ENCODE peak calls at places on chromosomes 11 and 22, in four cellular contexts. X is tibial nerve, Z is A549, I is suprapubic skin. P is an unnamed sample.

GRCh38 chr22:19708323-19709011 is 5.8 kb upstream of the SEPTIN5 start:
- DNase-seq in X (no peak), I (peak; percentile 52), Z (no peak), P (peak; percentile 61)

GRCh38 chr11:14124886-14125285 is 162.4 kb downstream of the SPON1 start:
- DNase-seq in X (no peak), Z (no peak), I (no peak), P (no peak)

GRCh38 chr22:28829358-28830181 is 29.2 kb upstream of the XBP1 start:
- DNase-seq in X (peak; percentile 91), I (peak; percentile 79), Z (peak; percentile 41), P (peak; percentile 89)

GRCh38 chr22:19235874-19236273 is 55.6 kb downstream of the CLTCL1 start:
- DNase-seq in X (no peak), Z (no peak), I (no peak), P (no peak)

GRCh38 chr11:86660011-86660595 is 12.3 kb downstream of the ME3 start:
- DNase-seq in X (no peak), Z (no peak), I (no peak), P (no peak)

GRCh38 chr22:47593911-47594311 is 831.5 kb downstream of the TBC1D22A start:
- DNase-seq in X (no peak), Z (no peak), I (no peak), P (peak; percentile 45)

GRCh38 chr11:122180435-122180834 is 64.4 kb upstream of the BLID start:
- DNase-seq in I (no peak), Z (no peak), X (no peak), P (no peak)

GRCh38 chr11:63708764-63709163 is 27.5 kb downstream of the RTN3 start:
- DNase-seq in I (no peak), Z (no peak), X (no peak), P (no peak)

GRCh38 chr22:22823126-22823804 is 64.4 kb upstream of the IGLL5 start:
- DNase-seq in Z (no peak), X (no peak), I (no peak), P (no peak)

GRCh38 chr11:16978021-16978370 is 36.2 kb downstream of the PLEKHA7 start:
- DNase-seq in I (no peak), X (no peak), Z (no peak), P (no peak)

GRCh38 chr11:79758325-79758724 is 317.5 kb upstream of the TENM4 start:
- DNase-seq in X (no peak), I (no peak), Z (no peak), P (no peak)

GRCh38 chr11:116580828-116581227 is 192.0 kb downstream of the BUD13 start:
- DNase-seq in I (no peak), X (no peak), Z (no peak), P (no peak)

GRCh38 chr22:20131856-20132685 is 467 bp downstream of the ZDHHC8 start:
- DNase-seq in I (no peak), X (no peak), Z (no peak), P (peak; percentile 79)

GRCh38 chr11:92123540-92123939 is 101.1 kb upstream of the FAT3 start:
- DNase-seq in I (no peak), X (no peak), Z (no peak), P (no peak)
- TF ChIP-seq EP300 in I (no peak), X (no peak), Z (no peak), P (no peak)

GRCh38 chr11:12746593-12747097 is 72.4 kb downstream of the TEAD1 start:
- DNase-seq in Z (no peak), I (no peak), X (no peak), P (peak; percentile 77)
- TF ChIP-seq EP300 in Z (no peak), I (no peak), X (no peak), P (no peak)

GRCh38 chr11:111557425-111558111 is 17.0 kb downstream of the LAYN start:
- DNase-seq in Z (no peak), X (no peak), I (no peak), P (no peak)
- TF ChIP-seq EP300 in Z (no peak), X (no peak), I (no peak), P (no peak)

GRCh38 chr22:38433871-38434270 is 21.1 kb downstream of the KCNJ4 start:
- DNase-seq in I (no peak), X (no peak), Z (no peak), P (no peak)
- TF ChIP-seq EP300 in I (no peak), X (no peak), Z (no peak), P (no peak)

DNA sequence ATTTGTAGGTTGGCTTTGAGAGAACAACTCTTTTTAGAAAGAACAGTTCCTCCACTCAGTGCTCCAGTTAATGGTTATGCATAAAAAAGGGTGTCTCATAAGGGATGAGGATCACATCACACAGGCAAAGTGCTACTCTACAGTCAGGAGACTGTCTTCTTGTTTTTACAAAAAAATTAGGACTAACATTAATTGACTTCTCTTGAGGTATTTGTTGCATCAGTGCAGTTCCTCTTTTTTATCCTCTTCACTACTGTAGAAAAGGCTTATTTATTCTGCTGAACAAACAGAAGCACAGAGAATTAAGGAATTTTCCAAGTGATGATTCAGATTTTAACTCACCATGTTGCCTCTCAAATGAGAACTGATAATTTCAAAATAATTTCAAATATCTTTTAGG is 1.9 kb downstream of the MMP8 start:
- DNase-seq in I (no peak), X (no peak), Z (no peak), P (no peak)
- TF ChIP-seq EP300 in I (no peak), X (no peak), Z (no peak), P (no peak)

GRCh38 chr11:47506363-47506762 is 46.6 kb downstream of the CELF1 start:
- DNase-seq in Z (no peak), X (no peak), I (no peak), P (no peak)

GRCh38 chr11:47507016-47507631 is 45.8 kb downstream of the CELF1 start:
- DNase-seq in Z (no peak), I (no peak), X (no peak), P (no peak)

GRCh38 chr11:47510231-47510630 is 42.7 kb downstream of the CELF1 start:
- DNase-seq in Z (no peak), X (no peak), I (no peak), P (no peak)

GRCh38 chr11:47508595-47509555 is 44.1 kb downstream of the CELF1 start:
- DNase-seq in I (no peak), X (no peak), Z (no peak), P (no peak)

GRCh38 chr11:47507868-47508594 is 44.9 kb downstream of the CELF1 start:
- DNase-seq in I (no peak), X (no peak), Z (no peak), P (no peak)
- TF ChIP-seq EP300 in I (no peak), X (no peak), Z (no peak), P (no peak)

DNA sequence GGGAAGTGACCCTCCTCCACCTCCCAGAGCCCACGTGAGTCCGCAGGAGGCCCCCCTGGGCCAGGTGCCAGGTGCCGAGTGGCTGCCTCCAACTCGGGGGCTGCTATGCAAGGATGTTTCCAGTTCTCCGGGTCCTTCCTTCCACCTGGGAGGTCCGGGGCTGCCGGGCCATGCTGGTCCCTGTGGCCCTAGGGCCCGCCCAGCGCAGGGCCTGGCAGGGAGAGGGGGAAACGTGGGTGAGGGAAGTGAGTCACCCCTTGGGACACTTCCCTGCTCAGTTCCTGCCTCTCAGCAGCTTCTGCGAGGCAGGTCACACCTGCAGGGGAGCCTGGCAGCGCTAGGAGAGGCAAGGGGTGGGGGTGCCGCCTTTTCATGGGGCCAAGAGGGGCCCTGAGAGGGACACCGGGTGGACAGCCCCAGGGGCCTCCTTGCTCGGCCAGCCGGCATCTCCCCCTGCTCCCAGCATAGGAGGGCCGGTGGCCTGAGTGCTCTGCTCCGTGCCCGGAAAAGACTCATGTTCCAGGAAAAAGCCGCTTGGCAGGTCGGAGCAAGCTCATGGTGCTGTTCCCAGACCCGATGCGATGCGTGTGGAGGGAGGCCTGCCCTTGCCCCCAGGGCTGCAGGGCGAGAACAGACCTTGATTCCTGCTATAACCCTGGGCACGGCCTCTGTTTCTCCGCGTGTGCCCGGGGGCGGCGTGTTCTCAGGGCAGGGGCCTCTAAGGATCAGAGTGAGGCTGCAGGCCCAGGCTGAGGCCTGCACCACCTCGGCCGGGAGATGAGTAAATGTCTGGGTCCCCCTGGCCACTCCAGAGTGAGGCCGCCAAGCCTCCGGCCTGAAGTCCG is 30.3 kb upstream of the WNT7B start:
- DNase-seq in Z (peak; percentile 66), I (peak; percentile 88), X (no peak), P (peak; percentile 89)
- TF ChIP-seq EP300 in Z (no peak), I (no peak), X (no peak), P (no peak)